ENCODE peak calls at places on chromosome 4, in four cellular contexts. E is upper lobe of right lung, C is H4, U is endodermal cell. T is an unnamed sample.

GRCh38 chr4:8745828-8746225 is 125.8 kb downstream of the HMX1 start:
- DNase-seq in E (peak), C (no peak), U (peak), T (no peak)

GRCh38 chr4:152640058-152640921 is 39.5 kb downstream of the TMEM154 start:
- DNase-seq in E (no peak), C (no peak), U (no peak), T (peak)

GRCh38 chr4:165600959-165601674 is 222.3 kb downstream of the CPE start:
- DNase-seq in E (no peak), C (no peak), U (no peak), T (no peak)

GRCh38 chr4:26936284-26937065 is 75.8 kb downstream of the STIM2 start:
- DNase-seq in E (peak), C (no peak), U (peak), T (peak)

GRCh38 chr4:65358914-65359313 is 311.4 kb downstream of the EPHA5 start:
- DNase-seq in E (no peak), C (no peak), U (no peak), T (no peak)

GRCh38 chr4:107564326-107564725 is 155.7 kb downstream of the PAPSS1 start:
- DNase-seq in E (no peak), C (no peak), U (peak), T (peak)

GRCh38 chr4:137474711-137475301 is 57.5 kb downstream of the PCDH18 start:
- DNase-seq in E (no peak), C (peak), U (no peak), T (peak)

GRCh38 chr4:39660045-39660444 is 21.4 kb upstream of the SMIM14 start:
- DNase-seq in E (no peak), C (no peak), U (no peak), T (peak)

GRCh38 chr4:83011779-83012630 is 1.4 kb upstream of the LIN54 start:
- DNase-seq in E (peak), C (no peak), U (peak), T (peak)

T was measured in myocyte.